ENCODE peak calls at places on chromosomes 4 and X, in four cellular contexts. One of them, this sample, is unnamed.

GRCh38 chrX:57595381-57595811 is 3.6 kb downstream of the ZXDB start:
- DNase-seq in K562: no peak
- DNase-seq in suprapubic skin: no peak
- DNase-seq in testis: peak; percentile 22
- DNase-seq in this sample: no peak

GRCh38 chr4:124743711-124744110 is 31.2 kb upstream of the ANKRD50 start:
- DNase-seq in K562: no peak
- DNase-seq in suprapubic skin: no peak
- DNase-seq in testis: no peak
- DNase-seq in this sample: no peak

GRCh38 chrX:30620980-30621716 is 32.1 kb upstream of the GK start:
- DNase-seq in K562: peak; percentile 13
- DNase-seq in suprapubic skin: no peak
- DNase-seq in testis: no peak
- DNase-seq in this sample: no peak

GRCh38 chrX:43899878-43900815 is 17.9 kb upstream of the MAOB start:
- DNase-seq in K562: no peak
- DNase-seq in suprapubic skin: no peak
- DNase-seq in testis: no peak
- DNase-seq in this sample: no peak

GRCh38 chr4:143230683-143231082 is 46.0 kb downstream of the USP38 start:
- DNase-seq in K562: no peak
- DNase-seq in suprapubic skin: no peak
- DNase-seq in testis: no peak
- DNase-seq in this sample: no peak

GRCh38 chr4:155629831-155630425 is 36.7 kb upstream of the GUCY1A1 start:
- DNase-seq in K562: no peak
- DNase-seq in suprapubic skin: no peak
- DNase-seq in testis: no peak
- DNase-seq in this sample: no peak

GRCh38 chr4:5571646-5572045 is 136.7 kb downstream of the EVC2 start:
- DNase-seq in K562: no peak
- DNase-seq in suprapubic skin: no peak
- DNase-seq in testis: no peak
- DNase-seq in this sample: no peak

GRCh38 chr4:64780664-64781063 is 371.4 kb upstream of the TECRL start:
- DNase-seq in K562: no peak
- DNase-seq in suprapubic skin: no peak
- DNase-seq in testis: no peak
- DNase-seq in this sample: no peak

GRCh38 chr4:24594887-24595286 is 10.5 kb upstream of the DHX15 start:
- DNase-seq in K562: no peak
- DNase-seq in suprapubic skin: no peak
- DNase-seq in testis: no peak
- DNase-seq in this sample: no peak

GRCh38 chrX:17674611-17675010 is 62.7 kb upstream of the SCML1 start:
- DNase-seq in K562: no peak
- DNase-seq in suprapubic skin: no peak
- DNase-seq in testis: no peak
- DNase-seq in this sample: no peak

GRCh38 chrX:37817176-37817575 is 30.2 kb downstream of the DYNLT3 start:
- DNase-seq in K562: no peak
- DNase-seq in suprapubic skin: no peak
- DNase-seq in testis: no peak
- DNase-seq in this sample: no peak

GRCh38 chrX:37817579-37817978 is 29.8 kb downstream of the DYNLT3 start:
- DNase-seq in K562: no peak
- DNase-seq in suprapubic skin: no peak
- DNase-seq in testis: no peak
- DNase-seq in this sample: no peak

GRCh38 chrX:37815366-37815765 is 32.0 kb downstream of the DYNLT3 start:
- DNase-seq in K562: no peak
- DNase-seq in suprapubic skin: no peak
- DNase-seq in testis: no peak
- DNase-seq in this sample: no peak

GRCh38 chrX:37818031-37818430 is 29.3 kb downstream of the DYNLT3 start:
- DNase-seq in K562: no peak
- DNase-seq in suprapubic skin: no peak
- DNase-seq in testis: no peak
- DNase-seq in this sample: no peak

DNA sequence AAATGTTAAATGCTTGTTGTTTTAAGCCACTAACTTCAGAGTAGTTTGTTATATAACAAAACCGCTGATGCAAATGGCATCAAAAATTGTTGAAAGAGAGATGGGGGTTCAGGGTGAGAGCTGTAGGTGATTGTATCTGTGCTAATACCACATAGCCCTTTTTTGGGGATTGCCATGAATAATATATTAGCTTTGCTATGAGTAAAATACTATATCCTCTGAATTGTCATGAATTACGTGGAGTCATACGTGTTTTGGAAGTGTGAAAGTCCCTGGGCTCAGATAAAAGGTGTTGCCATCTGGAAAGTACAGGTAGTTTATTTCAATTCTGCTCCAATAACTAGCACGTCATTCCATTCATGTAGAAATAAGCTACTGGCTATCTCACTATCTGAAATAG is 30.6 kb downstream of the DYNLT3 start:
- DNase-seq in K562: no peak
- DNase-seq in suprapubic skin: no peak
- DNase-seq in testis: no peak
- DNase-seq in this sample: no peak
- TF ChIP-seq POLR2A in K562: no peak
- TF ChIP-seq POLR2A in suprapubic skin: no peak
- TF ChIP-seq POLR2A in testis: no peak
- TF ChIP-seq POLR2A in this sample: no peak

GRCh38 chrX:150570512-150570911 is 2.1 kb downstream of the MTM1 start:
- DNase-seq in K562: peak; percentile 44
- DNase-seq in suprapubic skin: no peak
- DNase-seq in testis: no peak
- DNase-seq in this sample: no peak

GRCh38 chrX:150567645-150568319 is 639 bp upstream of the MTM1 start:
- DNase-seq in K562: no peak
- DNase-seq in suprapubic skin: no peak
- DNase-seq in testis: no peak
- DNase-seq in this sample: no peak

GRCh38 chrX:150566734-150567182 is 1.7 kb upstream of the MTM1 start:
- DNase-seq in K562: no peak
- DNase-seq in suprapubic skin: no peak
- DNase-seq in testis: no peak
- DNase-seq in this sample: no peak

GRCh38 chrX:150569155-150569477 is 695 bp downstream of the MTM1 start:
- DNase-seq in K562: peak; percentile 56
- DNase-seq in suprapubic skin: no peak
- DNase-seq in testis: no peak
- DNase-seq in this sample: no peak

GRCh38 chrX:150568320-150569154 is at the start of gene MTM1:
- DNase-seq in K562: peak; percentile 95
- DNase-seq in suprapubic skin: peak; percentile 93
- DNase-seq in testis: peak; percentile 96
- DNase-seq in this sample: peak; percentile 91
- TF ChIP-seq POLR2A in K562: no peak
- TF ChIP-seq POLR2A in suprapubic skin: peak; percentile 39
- TF ChIP-seq POLR2A in testis: no peak
- TF ChIP-seq POLR2A in this sample: peak; percentile 81

DNA sequence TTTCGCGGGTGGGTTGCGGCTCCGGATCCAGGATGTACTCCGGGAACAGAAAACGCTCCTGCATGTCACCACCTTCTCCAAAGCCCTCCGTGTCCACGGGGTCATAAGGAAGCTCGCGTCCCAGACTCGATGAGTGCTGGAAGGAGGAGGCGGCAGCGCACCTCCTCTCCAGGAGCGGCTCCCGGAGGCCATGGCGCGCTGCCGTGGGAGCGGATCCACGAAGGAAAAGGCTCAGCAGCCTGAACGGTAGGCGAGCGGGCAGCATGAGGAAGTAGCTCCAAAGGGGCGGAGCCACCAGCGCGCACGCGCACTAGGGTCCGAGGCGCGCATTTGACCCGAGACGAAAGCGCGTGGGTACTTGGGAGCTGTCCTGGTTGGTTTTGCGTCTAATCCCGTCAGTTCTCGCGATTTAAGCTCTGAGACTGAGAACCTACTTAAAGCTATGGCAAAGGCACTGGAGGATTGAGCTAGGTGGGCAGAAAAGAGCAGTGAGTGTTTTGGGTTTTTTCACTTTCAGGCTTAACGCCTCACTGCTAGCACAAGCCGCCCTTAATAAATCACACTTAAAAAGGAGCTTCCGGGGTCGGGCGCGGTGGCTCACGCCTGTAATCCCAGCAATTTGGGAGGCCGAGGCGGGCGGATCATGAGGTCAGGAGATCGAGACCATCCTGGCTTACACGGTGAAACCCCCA is at the start of gene NOA1:
- DNase-seq in K562: peak; percentile 99
- DNase-seq in suprapubic skin: peak; percentile 97
- DNase-seq in testis: peak; percentile 99
- DNase-seq in this sample: peak; percentile 98
- TF ChIP-seq POLR2A in K562: peak; percentile 97
- TF ChIP-seq POLR2A in suprapubic skin: peak; percentile 56
- TF ChIP-seq POLR2A in testis: no peak
- TF ChIP-seq POLR2A in this sample: peak; percentile 86

DNA sequence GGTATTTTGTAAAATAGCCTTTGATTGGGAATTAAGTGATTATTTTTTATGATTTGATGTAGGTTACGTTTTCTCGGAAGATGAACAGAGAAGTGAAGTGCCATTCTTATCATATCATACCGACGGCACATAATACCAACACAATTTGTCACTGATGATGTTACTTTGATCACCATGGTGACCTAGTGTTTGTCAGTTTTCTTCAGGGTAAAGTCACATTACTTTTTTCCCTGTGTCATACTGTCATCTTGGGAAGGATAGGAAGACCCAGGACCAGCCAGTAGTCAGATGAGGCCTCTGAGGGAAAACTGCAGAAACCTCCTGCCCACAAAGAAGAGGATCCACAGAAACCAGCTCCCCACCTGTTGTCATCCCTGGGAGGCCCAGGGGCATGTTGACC is 1.3 kb upstream of the MAGEC1 start:
- DNase-seq in K562: no peak
- DNase-seq in suprapubic skin: no peak
- DNase-seq in testis: no peak
- DNase-seq in this sample: no peak
- TF ChIP-seq POLR2A in K562: no peak
- TF ChIP-seq POLR2A in suprapubic skin: no peak
- TF ChIP-seq POLR2A in testis: no peak
- TF ChIP-seq POLR2A in this sample: no peak

GRCh38 chrX:49071877-49072711 is 1.7 kb downstream of the PRAF2 start:
- DNase-seq in K562: no peak
- DNase-seq in suprapubic skin: no peak
- DNase-seq in testis: peak; percentile 77
- DNase-seq in this sample: peak; percentile 75
- TF ChIP-seq POLR2A in K562: no peak
- TF ChIP-seq POLR2A in suprapubic skin: no peak
- TF ChIP-seq POLR2A in testis: no peak
- TF ChIP-seq POLR2A in this sample: no peak